ENCODE peak calls at places on chromosomes 5 and 9, in ten cellular contexts. C, X, L, F, R, Z, J, Y, G and M are unnamed samples.

GRCh38 chr5:107668933-107669542 is 1.7 kb downstream of the EFNA5 start:
- DNase-seq in Y (peak; percentile 21), L (no peak), F (no peak), G (peak; percentile 37), Z (no peak), X (no peak), R (no peak), C (peak; percentile 11), J (no peak), M (no peak)

GRCh38 chr9:90433398-90433890 is 209.2 kb downstream of the DIRAS2 start:
- DNase-seq in Z (peak; percentile 89), F (peak; percentile 35), L (no peak), C (no peak), R (peak; percentile 21), J (no peak), X (no peak), Y (peak; percentile 54), G (peak; percentile 89), M (no peak)

GRCh38 chr5:35938518-35939227 is at the start of gene CAPSL:
- DNase-seq in Y (peak; percentile 68), C (peak; percentile 38), X (no peak), Z (peak; percentile 81), G (peak; percentile 74), J (peak; percentile 32), L (no peak), R (peak; percentile 70), F (peak; percentile 69), M (no peak)

GRCh38 chr5:72799721-72800120 is 16.7 kb upstream of the TNPO1 start:
- DNase-seq in J (no peak), R (no peak), F (no peak), L (no peak), X (no peak), C (no peak), G (no peak), Y (no peak), Z (no peak), M (no peak)

GRCh38 chr5:154058055-154059038 is 19.6 kb downstream of the MFAP3 start:
- DNase-seq in L (no peak), F (peak; percentile 74), G (no peak), J (peak; percentile 95), Y (peak; percentile 57), C (no peak), X (no peak), R (no peak), Z (no peak), M (no peak)

GRCh38 chr5:34452170-34452828 is 203.8 kb upstream of the RAI14 start:
- DNase-seq in F (peak; percentile 11), Y (peak; percentile 21), Z (no peak), L (no peak), X (no peak), J (no peak), G (peak; percentile 64), C (peak; percentile 50), R (no peak), M (peak; percentile 10)

GRCh38 chr5:15933481-15934207 is 245.9 kb downstream of the MARCHF11 start:
- DNase-seq in Z (peak; percentile 70), R (no peak), G (peak; percentile 59), L (no peak), C (no peak), Y (peak; percentile 63), J (no peak), F (peak; percentile 81), X (no peak), M (no peak)

GRCh38 chr9:29230931-29231330 is 1657.7 kb upstream of the C9orf72 start:
- DNase-seq in F (no peak), C (no peak), Y (no peak), G (no peak), X (no peak), Z (no peak), L (no peak), J (no peak), R (no peak), M (no peak)

GRCh38 chr5:79510638-79511037 is 3.3 kb downstream of the HOMER1 start:
- DNase-seq in J (no peak), F (no peak), Y (no peak), L (no peak), R (peak; percentile 23), G (no peak), C (no peak), X (no peak), Z (no peak), M (no peak)

GRCh38 chr5:79509244-79509880 is 4.6 kb downstream of the HOMER1 start:
- DNase-seq in C (no peak), X (no peak), Y (no peak), R (no peak), L (no peak), J (no peak), G (no peak), Z (no peak), F (no peak), M (no peak)

GRCh38 chr5:79507251-79508205 is 6.4 kb downstream of the HOMER1 start:
- DNase-seq in G (no peak), J (no peak), Z (no peak), F (no peak), Y (no peak), L (no peak), R (no peak), C (no peak), X (no peak), M (no peak)

GRCh38 chr5:79508354-79508753 is 5.6 kb downstream of the HOMER1 start:
- DNase-seq in C (no peak), J (no peak), X (no peak), G (peak; percentile 26), Z (no peak), Y (no peak), L (no peak), F (no peak), R (no peak), M (no peak)

DNA sequence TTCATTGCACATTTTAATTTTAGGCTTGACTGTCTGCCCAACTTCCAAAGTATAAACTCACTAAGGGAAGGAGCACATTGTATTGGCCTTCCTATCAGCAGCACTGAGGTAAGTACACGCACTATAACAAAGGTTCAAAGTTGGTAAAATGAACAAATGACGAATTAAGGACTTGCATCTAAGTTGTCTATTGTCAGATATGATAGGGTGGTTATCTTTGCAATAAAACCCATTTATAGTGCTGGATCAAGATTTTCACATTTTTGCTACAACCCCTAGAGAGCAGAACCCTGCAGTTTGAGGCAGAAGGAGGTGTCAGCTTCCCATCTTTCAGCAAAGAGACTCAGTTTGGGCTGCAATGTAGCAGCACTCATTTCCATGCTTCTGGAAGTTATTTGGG is 5.1 kb downstream of the HOMER1 start:
- DNase-seq in G (no peak), Z (no peak), C (no peak), F (no peak), L (no peak), J (no peak), X (no peak), R (no peak), Y (no peak), M (no peak)
- H3K4me3 ChIP-seq in G (peak overlapping the region; percentile 15), Z (no peak overlapping the region), C (no peak overlapping the region), F (no peak overlapping the region), L (no peak overlapping the region), J (no peak overlapping the region), X (no peak overlapping the region), R (no peak overlapping the region), Y (peak overlapping the region; percentile 3), M (no peak overlapping the region)

DNA sequence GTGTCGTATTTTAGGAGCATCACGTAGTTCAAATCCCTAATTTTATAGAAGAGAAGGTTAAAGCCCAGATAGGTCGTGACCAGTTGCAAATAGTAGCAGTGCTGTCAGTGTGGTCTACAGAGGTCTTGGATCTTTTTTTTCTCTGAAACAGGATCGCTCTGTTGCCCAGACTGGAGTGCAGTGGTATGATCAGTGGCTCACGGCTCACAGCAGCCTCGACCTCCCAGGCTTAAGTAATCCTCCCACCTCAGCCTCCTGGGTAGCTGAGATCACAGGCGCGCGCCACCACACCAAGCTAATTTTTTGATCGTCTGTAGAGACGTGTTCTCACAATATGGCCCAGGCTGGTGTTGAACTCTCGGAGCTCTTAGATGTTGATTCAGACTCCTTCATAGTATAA is 2.2 kb downstream of the MATR3 start:
- DNase-seq in G (peak; percentile 53), X (no peak), Y (no peak), R (no peak), F (peak; percentile 21), J (no peak), Z (peak; percentile 91), C (peak; percentile 32), L (no peak), M (no peak)
- H3K27ac ChIP-seq in G (peak overlapping the region; percentile 100), X (no peak overlapping the region), Y (peak overlapping the region; percentile 100), R (peak overlapping the region; percentile 100), F (peak overlapping the region; percentile 98), J (no peak overlapping the region), Z (peak overlapping the region; percentile 100), C (peak overlapping the region; percentile 97), L (peak overlapping the region; percentile 100), M (no peak overlapping the region)

GRCh38 chr5:65151632-65152031 is 330.1 kb downstream of the ADAMTS6 start:
- DNase-seq in J (no peak), L (no peak), F (peak; percentile 27), G (no peak), Z (no peak), X (no peak), Y (peak; percentile 49), C (peak; percentile 28), R (no peak), M (no peak)
- H3K4me3 ChIP-seq in J (no peak overlapping the region), L (no peak overlapping the region), F (no peak overlapping the region), G (no peak overlapping the region), Z (no peak overlapping the region), X (no peak overlapping the region), Y (no peak overlapping the region), C (no peak overlapping the region), R (no peak overlapping the region), M (no peak overlapping the region)

GRCh38 chr5:88143693-88144218 is 124.9 kb downstream of the TMEM161B start:
- DNase-seq in C (no peak), X (no peak), L (no peak), J (no peak), F (no peak), R (no peak), Z (no peak), G (peak; percentile 12), Y (no peak), M (no peak)

GRCh38 chr5:88141695-88141979 is 127.0 kb downstream of the TMEM161B start:
- DNase-seq in L (no peak), J (no peak), G (no peak), Z (no peak), R (no peak), F (no peak), Y (no peak), C (no peak), X (no peak), M (no peak)

GRCh38 chr5:88142801-88143692 is 125.6 kb downstream of the TMEM161B start:
- DNase-seq in X (no peak), L (no peak), F (peak; percentile 65), G (peak; percentile 45), Z (no peak), Y (peak; percentile 6), J (peak; percentile 8), C (peak; percentile 43), R (no peak), M (no peak)

GRCh38 chr5:88140396-88140862 is 128.2 kb downstream of the TMEM161B start:
- DNase-seq in X (no peak), Y (no peak), C (no peak), F (peak; percentile 25), Z (no peak), J (no peak), G (peak; percentile 69), R (peak; percentile 43), L (no peak), M (no peak)

DNA sequence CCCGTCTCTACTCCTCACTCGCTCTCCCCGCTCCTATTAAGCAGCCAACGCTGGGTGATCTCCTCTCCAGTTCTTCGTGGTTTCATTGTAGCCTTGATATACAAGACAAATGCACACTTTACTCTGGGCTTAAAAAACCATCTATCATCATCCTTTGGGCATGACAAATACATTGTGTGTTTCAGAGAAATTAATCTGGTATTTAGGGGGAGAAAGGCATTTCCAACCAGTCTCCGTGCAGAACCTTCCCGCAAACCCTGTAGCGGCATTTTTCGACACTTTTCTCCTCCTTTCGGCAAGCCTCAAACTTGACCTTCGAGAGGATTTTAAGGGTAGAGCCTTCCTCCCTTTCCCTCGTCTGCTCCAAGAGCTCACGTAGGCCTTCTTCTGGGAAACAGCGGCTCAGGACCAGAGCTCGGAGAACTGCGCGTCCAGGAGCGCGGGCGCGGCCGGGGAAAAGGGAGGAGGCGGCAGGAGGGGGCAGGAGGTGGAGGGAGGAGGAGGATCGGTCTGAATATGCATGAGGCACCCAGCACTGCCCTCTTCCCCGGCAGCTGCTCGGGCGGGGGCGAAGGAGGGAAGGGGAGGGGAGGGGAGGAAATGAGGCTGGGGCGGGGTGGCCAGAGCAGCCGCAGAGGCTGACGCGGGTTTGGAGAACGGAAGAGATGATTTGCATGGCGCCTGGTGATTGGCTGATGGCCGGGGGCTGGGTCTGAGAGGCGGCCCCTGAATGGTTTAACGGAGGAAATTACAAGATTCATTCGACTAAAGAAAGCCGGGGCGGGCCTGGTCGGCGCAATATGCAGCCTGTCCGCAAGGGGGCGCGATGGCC is 127.6 kb downstream of the TMEM161B start:
- DNase-seq in Z (peak; percentile 99), X (peak; percentile 84), C (peak; percentile 97), F (peak; percentile 99), R (peak; percentile 94), L (peak; percentile 89), Y (peak; percentile 98), J (peak; percentile 98), G (peak; percentile 99), M (peak; percentile 79)
- H3K27ac ChIP-seq in Z (peak overlapping the region; percentile 47), X (no peak overlapping the region), C (no peak overlapping the region), F (no peak overlapping the region), R (no peak overlapping the region), L (no peak overlapping the region), Y (no peak overlapping the region), J (no peak overlapping the region), G (no peak overlapping the region), M (no peak overlapping the region)